ENCODE peak calls at places on chromosomes 4 and X, in nine cellular contexts. T, F, R, H, L, N, U, S and J are unnamed samples. For H3K4me1, the result is how much of the 10 kb centered on the place peaks cover.

GRCh38 chr4:189436207-189436606 is 504.5 kb upstream of the FRG1 start:
- DNase-seq in T (no peak), F (no peak), R (no peak), H (no peak), L (no peak), N (no peak), U (no peak), S (no peak), J (no peak)

GRCh38 chr4:155085843-155086530 is 122.4 kb upstream of the NPY2R start:
- DNase-seq in T (no peak), F (no peak), R (no peak), H (no peak), L (no peak), N (no peak), U (no peak), S (no peak), J (no peak)

GRCh38 chr4:89379541-89380035 is 72.0 kb upstream of the GPRIN3 start:
- DNase-seq in T (no peak), F (no peak), R (no peak), H (no peak), L (no peak), N (no peak), U (no peak), S (no peak), J (no peak)

GRCh38 chr4:31455612-31456011 is 735.4 kb downstream of the PCDH7 start:
- DNase-seq in T (no peak), F (no peak), R (no peak), H (no peak), L (no peak), N (no peak), U (no peak), S (no peak), J (no peak)

GRCh38 chrX:18758166-18758932 is 50.9 kb downstream of the PPEF1 start:
- DNase-seq in T (no peak), F (no peak), R (no peak), H (no peak), L (no peak), N (no peak), U (no peak), S (no peak), J (no peak)

GRCh38 chr4:182806259-182807252 is 110.6 kb downstream of the DCTD start:
- DNase-seq in T (peak), F (peak), R (peak), H (peak), L (peak), N (peak), U (peak), S (peak), J (peak)

GRCh38 chrX:118968031-118968430 is 6.4 kb upstream of the LONRF3 start:
- DNase-seq in T (no peak), F (no peak), R (no peak), H (no peak), L (no peak), N (no peak), U (no peak), S (no peak), J (no peak)

GRCh38 chr4:113979157-113979972 is at the start of gene ARSJ:
- DNase-seq in T (peak), F (peak), R (peak), H (peak), L (peak), N (peak), U (peak), S (peak), J (peak)

GRCh38 chr4:6594826-6595355 is 19.9 kb downstream of the MAN2B2 start:
- DNase-seq in T (no peak), F (no peak), R (no peak), H (no peak), L (no peak), N (no peak), U (no peak), S (no peak), J (no peak)

GRCh38 chr4:3268395-3269104 is 19.6 kb downstream of the MSANTD1 start:
- DNase-seq in T (no peak), F (peak), R (no peak), H (no peak), L (no peak), N (no peak), U (peak), S (peak), J (peak)

GRCh38 chrX:44506688-44507087 is 36.0 kb downstream of the FUNDC1 start:
- DNase-seq in T (no peak), F (no peak), R (no peak), H (no peak), L (no peak), N (no peak), U (no peak), S (no peak), J (no peak)

GRCh38 chr4:43014266-43014665 is 121.8 kb downstream of the GRXCR1 start:
- DNase-seq in T (no peak), F (no peak), R (no peak), H (no peak), L (no peak), N (no peak), U (no peak), S (no peak), J (no peak)

GRCh38 chrX:133995759-133996158 is 10.4 kb upstream of the GPC3 start:
- DNase-seq in T (no peak), F (no peak), R (no peak), H (no peak), L (no peak), N (no peak), U (no peak), S (no peak), J (no peak)

GRCh38 chrX:3599787-3600465 is 113.5 kb downstream of the PRKX start:
- DNase-seq in T (no peak), F (no peak), R (no peak), H (no peak), L (no peak), N (no peak), U (no peak), S (no peak), J (no peak)

GRCh38 chrX:65866146-65866545 is 173.7 kb downstream of the VSIG4 start:
- DNase-seq in T (no peak), F (no peak), R (no peak), H (no peak), L (no peak), N (no peak), U (no peak), S (no peak), J (no peak)

GRCh38 chr4:83075696-83076095 is 38.8 kb downstream of the PLAC8 start:
- DNase-seq in T (no peak), F (no peak), R (no peak), H (no peak), L (no peak), N (no peak), U (no peak), S (no peak), J (no peak)

GRCh38 chrX:77451041-77451440 is 3.9 kb downstream of the FGF16 start:
- DNase-seq in T (no peak), F (no peak), R (no peak), H (no peak), L (no peak), N (no peak), U (no peak), S (no peak), J (no peak)

GRCh38 chr4:184439386-184439785 is 35.0 kb downstream of the IRF2 start:
- DNase-seq in T (no peak), F (no peak), R (no peak), H (no peak), L (no peak), N (no peak), U (no peak), S (no peak), J (no peak)

GRCh38 chr4:184439856-184440592 is 34.3 kb downstream of the IRF2 start:
- DNase-seq in T (no peak), F (no peak), R (no peak), H (no peak), L (no peak), N (peak), U (peak), S (no peak), J (peak)

GRCh38 chr4:184440593-184441358 is 33.6 kb downstream of the IRF2 start:
- DNase-seq in T (no peak), F (no peak), R (no peak), H (no peak), L (no peak), N (no peak), U (no peak), S (no peak), J (no peak)

GRCh38 chr4:184443318-184443717 is 31.0 kb downstream of the IRF2 start:
- DNase-seq in T (no peak), F (no peak), R (no peak), H (no peak), L (no peak), N (no peak), U (no peak), S (no peak), J (no peak)

DNA sequence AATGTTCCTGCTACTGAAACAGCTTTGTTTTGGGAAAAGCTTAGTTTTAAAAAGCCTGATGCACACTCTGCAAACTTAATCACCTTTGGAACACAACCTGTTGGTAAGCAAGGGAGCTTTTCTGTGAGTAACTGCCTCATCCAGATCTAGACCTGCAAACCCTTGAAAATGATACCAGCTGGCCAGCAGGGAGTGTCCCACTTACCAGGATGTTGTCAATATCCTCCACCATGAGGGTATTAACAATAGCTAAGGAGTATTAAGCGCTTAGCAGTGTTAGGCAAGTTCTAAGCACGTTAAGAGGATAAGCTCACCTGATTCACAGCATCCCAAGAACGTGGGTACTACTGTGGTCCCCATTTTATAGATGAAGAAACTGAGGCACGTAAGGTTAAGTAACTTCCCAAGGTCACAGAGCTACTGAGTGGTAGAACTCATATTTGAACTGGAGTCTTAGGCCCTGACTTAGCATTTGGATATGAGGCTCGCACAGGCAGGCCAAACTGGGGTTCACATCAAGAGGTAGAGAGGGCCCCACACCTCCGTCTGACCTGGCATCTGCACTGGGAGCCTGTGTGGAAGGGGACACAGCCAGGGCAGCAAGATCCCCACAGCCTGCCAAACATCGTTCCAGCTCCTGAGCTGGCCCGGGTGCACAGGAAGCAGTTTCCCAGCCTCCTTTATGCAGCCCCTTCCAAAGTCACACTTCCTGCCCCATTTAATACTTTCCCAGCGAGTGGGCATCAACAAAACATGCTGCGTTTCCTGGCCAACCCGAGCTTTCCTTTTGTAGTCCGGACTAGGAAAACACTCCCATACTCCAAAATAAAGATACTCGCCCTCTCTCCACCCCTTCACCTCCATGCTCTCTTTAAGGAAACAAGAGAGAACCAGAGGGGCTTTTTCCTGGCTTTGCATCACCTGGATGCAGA is 32.6 kb downstream of the IRF2 start:
- DNase-seq in T (no peak), F (no peak), R (no peak), H (no peak), L (no peak), N (no peak), U (no peak), S (no peak), J (no peak)
- H3K4me1 ChIP-seq in T (half or more), F (under half), R (under half), H (under half), L (under half), N (half or more), U (half or more), S (half or more), J (under half)

DNA sequence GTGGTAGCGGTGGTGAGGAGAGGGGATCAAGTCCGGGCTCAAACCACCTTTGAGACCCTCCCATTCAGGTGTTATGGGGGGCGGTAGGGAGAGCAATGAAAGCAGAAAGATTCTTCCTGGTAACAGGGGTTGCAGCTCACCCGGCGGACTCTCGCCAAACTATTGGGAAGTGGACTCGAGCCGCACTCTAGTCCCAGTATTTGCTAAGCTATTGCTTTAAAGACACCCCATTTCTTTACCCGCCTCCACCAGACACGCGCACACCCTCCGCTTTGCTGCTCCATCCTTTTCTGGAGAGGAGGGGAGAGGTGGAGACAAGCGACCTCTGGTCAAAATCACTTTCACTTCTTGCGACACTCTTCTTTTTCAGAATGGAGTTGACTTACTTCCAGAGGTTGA is 625 bp upstream of the GABRA4 start:
- DNase-seq in T (no peak), F (no peak), R (no peak), H (no peak), L (no peak), N (peak), U (no peak), S (no peak), J (no peak)
- H3K4me3 ChIP-seq in T (no peak), F (peak), R (peak), H (peak), L (no peak), N (peak), U (peak), S (peak), J (no peak)

GRCh38 chrX:154818916-154819770 is 13.9 kb upstream of the MPP1 start:
- DNase-seq in T (no peak), F (no peak), R (no peak), H (no peak), L (no peak), N (no peak), U (no peak), S (no peak), J (no peak)
- TF ChIP-seq POLR2A in T (peak), F (no peak), R (no peak), H (no peak), L (no peak), N (no peak), U (no peak), S (no peak), J (no peak)

GRCh38 chr4:152663203-152664066 is 16.4 kb downstream of the TMEM154 start:
- DNase-seq in T (no peak), F (no peak), R (no peak), H (no peak), L (no peak), N (no peak), U (no peak), S (no peak), J (no peak)

GRCh38 chr4:152659806-152660205 is 20.0 kb downstream of the TMEM154 start:
- DNase-seq in T (no peak), F (no peak), R (no peak), H (no peak), L (no peak), N (no peak), U (no peak), S (no peak), J (no peak)

GRCh38 chr4:152661649-152662048 is 18.1 kb downstream of the TMEM154 start:
- DNase-seq in T (no peak), F (no peak), R (no peak), H (no peak), L (no peak), N (no peak), U (no peak), S (no peak), J (no peak)

GRCh38 chr4:152657657-152658056 is 22.1 kb downstream of the TMEM154 start:
- DNase-seq in T (no peak), F (no peak), R (no peak), H (no peak), L (no peak), N (no peak), U (no peak), S (no peak), J (no peak)

DNA sequence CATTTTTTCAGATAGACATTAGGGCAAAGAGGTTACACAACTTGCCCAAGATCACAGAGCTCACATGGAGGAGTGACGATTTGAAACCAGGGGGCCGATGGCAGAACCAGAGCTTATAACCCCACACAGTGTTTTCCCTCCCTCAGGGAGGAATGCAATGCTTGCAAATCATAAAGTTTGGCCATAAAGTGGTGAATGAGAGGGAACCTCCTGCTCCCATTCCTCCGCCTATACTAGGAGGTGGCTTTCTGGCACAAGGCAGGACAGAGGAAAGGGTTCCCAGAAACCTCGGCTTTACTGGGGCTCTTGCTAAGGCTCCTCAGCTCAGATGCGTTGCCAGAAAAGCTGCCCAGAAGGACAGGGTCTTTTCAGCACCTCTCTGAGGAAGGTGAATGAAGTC is 19.3 kb downstream of the TMEM154 start:
- DNase-seq in T (no peak), F (no peak), R (no peak), H (no peak), L (no peak), N (no peak), U (no peak), S (no peak), J (no peak)
- H3K4me1 ChIP-seq in T (under half), F (under half), R (under half), H (under half), L (under half), N (under half), U (under half), S (under half), J (under half)

GRCh38 chrX:69136546-69137331 is 28.5 kb downstream of the PJA1 start:
- DNase-seq in T (no peak), F (no peak), R (no peak), H (no peak), L (no peak), N (peak), U (no peak), S (peak), J (peak)
- H3K4me3 ChIP-seq in T (no peak), F (no peak), R (peak), H (peak), L (no peak), N (peak), U (peak), S (no peak), J (no peak)

GRCh38 chr4:38674206-38675144 is 10.5 kb downstream of the KLF3 start:
- DNase-seq in T (no peak), F (no peak), R (no peak), H (no peak), L (no peak), N (no peak), U (no peak), S (no peak), J (no peak)
- TF ChIP-seq POLR2A in T (peak), F (peak), R (no peak), H (no peak), L (no peak), N (no peak), U (no peak), S (no peak), J (no peak)

GRCh38 chrX:68584221-68584620 is 63.2 kb upstream of the STARD8 start:
- DNase-seq in T (no peak), F (no peak), R (no peak), H (no peak), L (no peak), N (no peak), U (no peak), S (no peak), J (no peak)
- H3K4me1 ChIP-seq in T (under half), F (under half), R (under half), H (under half), L (under half), N (under half), U (under half), S (under half), J (under half)

GRCh38 chr4:781493-782216 is 44.3 kb downstream of the CPLX1 start:
- DNase-seq in T (peak), F (peak), R (peak), H (peak), L (peak), N (peak), U (peak), S (peak), J (peak)

GRCh38 chr4:780730-781492 is 45.0 kb downstream of the CPLX1 start:
- DNase-seq in T (no peak), F (no peak), R (peak), H (no peak), L (no peak), N (no peak), U (no peak), S (no peak), J (peak)

GRCh38 chr4:776743-777441 is 49.0 kb downstream of the CPLX1 start:
- DNase-seq in T (no peak), F (no peak), R (no peak), H (no peak), L (no peak), N (peak), U (no peak), S (no peak), J (no peak)

GRCh38 chr4:777520-778262 is 48.2 kb downstream of the CPLX1 start:
- DNase-seq in T (no peak), F (no peak), R (no peak), H (no peak), L (no peak), N (peak), U (no peak), S (no peak), J (no peak)

GRCh38 chr4:779555-779954 is 46.4 kb downstream of the CPLX1 start:
- DNase-seq in T (no peak), F (no peak), R (no peak), H (no peak), L (no peak), N (no peak), U (no peak), S (no peak), J (no peak)
- H3K4me3 ChIP-seq in T (no peak), F (no peak), R (peak), H (no peak), L (no peak), N (peak), U (peak), S (peak), J (no peak)